ENCODE peak calls at places on chromosomes 6 and 20, in ten cellular contexts. One of them, this sample, is unnamed.

GRCh38 chr20:21968486-21968885 is 263.0 kb downstream of the PAX1 start:
- DNase-seq in neural progenitor cell: no peak
- DNase-seq in activated T-helper 1 cell treated with anti-CD3 and anti-CD28 coated beads, Interleukin-2, amount 50 U/mL, for 16 hours: no peak
- DNase-seq in substantia nigra: no peak
- DNase-seq in HS-5: no peak
- DNase-seq in aorta: no peak
- DNase-seq in endodermal cell: no peak
- DNase-seq in GM12891: no peak
- DNase-seq in right lobe of liver: no peak
- DNase-seq in KG1: no peak
- DNase-seq in this sample: no peak

GRCh38 chr20:47552996-47553395 is 51.3 kb downstream of the NCOA3 start:
- DNase-seq in activated T-helper 1 cell treated with anti-CD3 and anti-CD28 coated beads, Interleukin-2, amount 50 U/mL, for 16 hours: no peak
- DNase-seq in substantia nigra: no peak
- DNase-seq in GM12891: no peak
- DNase-seq in endodermal cell: no peak
- DNase-seq in KG1: no peak
- DNase-seq in neural progenitor cell: no peak
- DNase-seq in HS-5: no peak
- DNase-seq in aorta: no peak
- DNase-seq in right lobe of liver: no peak
- DNase-seq in this sample: no peak

GRCh38 chr6:12345694-12346058 is 55.5 kb downstream of the EDN1 start:
- DNase-seq in KG1: no peak
- DNase-seq in aorta: no peak
- DNase-seq in right lobe of liver: no peak
- DNase-seq in endodermal cell: no peak
- DNase-seq in HS-5: no peak
- DNase-seq in neural progenitor cell: no peak
- DNase-seq in GM12891: no peak
- DNase-seq in substantia nigra: no peak
- DNase-seq in activated T-helper 1 cell treated with anti-CD3 and anti-CD28 coated beads, Interleukin-2, amount 50 U/mL, for 16 hours: no peak
- DNase-seq in this sample: no peak

GRCh38 chr6:42963855-42964605 is 3.5 kb downstream of the GNMT start:
- DNase-seq in right lobe of liver: no peak
- DNase-seq in endodermal cell: peak
- DNase-seq in neural progenitor cell: peak
- DNase-seq in substantia nigra: no peak
- DNase-seq in KG1: no peak
- DNase-seq in GM12891: no peak
- DNase-seq in aorta: no peak
- DNase-seq in HS-5: no peak
- DNase-seq in activated T-helper 1 cell treated with anti-CD3 and anti-CD28 coated beads, Interleukin-2, amount 50 U/mL, for 16 hours: no peak
- DNase-seq in this sample: no peak

GRCh38 chr20:44646023-44646640 is 5.4 kb downstream of the ADA start:
- DNase-seq in activated T-helper 1 cell treated with anti-CD3 and anti-CD28 coated beads, Interleukin-2, amount 50 U/mL, for 16 hours: no peak
- DNase-seq in endodermal cell: peak
- DNase-seq in right lobe of liver: no peak
- DNase-seq in aorta: no peak
- DNase-seq in KG1: peak
- DNase-seq in HS-5: no peak
- DNase-seq in GM12891: no peak
- DNase-seq in neural progenitor cell: peak
- DNase-seq in substantia nigra: no peak
- DNase-seq in this sample: no peak

GRCh38 chr6:155188707-155189496 is 74.9 kb upstream of the CLDN20 start:
- DNase-seq in GM12891: no peak
- DNase-seq in endodermal cell: no peak
- DNase-seq in neural progenitor cell: no peak
- DNase-seq in activated T-helper 1 cell treated with anti-CD3 and anti-CD28 coated beads, Interleukin-2, amount 50 U/mL, for 16 hours: no peak
- DNase-seq in KG1: no peak
- DNase-seq in right lobe of liver: no peak
- DNase-seq in substantia nigra: no peak
- DNase-seq in HS-5: peak
- DNase-seq in aorta: no peak
- DNase-seq in this sample: no peak

GRCh38 chr6:156697224-156697623 is 80.0 kb upstream of the ARID1B start:
- DNase-seq in aorta: no peak
- DNase-seq in GM12891: no peak
- DNase-seq in right lobe of liver: no peak
- DNase-seq in endodermal cell: no peak
- DNase-seq in HS-5: no peak
- DNase-seq in substantia nigra: no peak
- DNase-seq in activated T-helper 1 cell treated with anti-CD3 and anti-CD28 coated beads, Interleukin-2, amount 50 U/mL, for 16 hours: no peak
- DNase-seq in neural progenitor cell: no peak
- DNase-seq in KG1: no peak
- DNase-seq in this sample: no peak

GRCh38 chr6:148044921-148045320 is 297.7 kb upstream of the SASH1 start:
- DNase-seq in right lobe of liver: no peak
- DNase-seq in substantia nigra: no peak
- DNase-seq in GM12891: no peak
- DNase-seq in activated T-helper 1 cell treated with anti-CD3 and anti-CD28 coated beads, Interleukin-2, amount 50 U/mL, for 16 hours: no peak
- DNase-seq in endodermal cell: no peak
- DNase-seq in neural progenitor cell: no peak
- DNase-seq in KG1: no peak
- DNase-seq in aorta: no peak
- DNase-seq in HS-5: no peak
- DNase-seq in this sample: no peak

GRCh38 chr20:38420232-38421085 is 14.7 kb downstream of the SNHG17 start:
- DNase-seq in right lobe of liver: no peak
- DNase-seq in HS-5: no peak
- DNase-seq in KG1: no peak
- DNase-seq in substantia nigra: no peak
- DNase-seq in neural progenitor cell: no peak
- DNase-seq in aorta: no peak
- DNase-seq in endodermal cell: no peak
- DNase-seq in GM12891: no peak
- DNase-seq in activated T-helper 1 cell treated with anti-CD3 and anti-CD28 coated beads, Interleukin-2, amount 50 U/mL, for 16 hours: no peak
- DNase-seq in this sample: no peak

GRCh38 chr6:4888841-4889240 is 112.6 kb downstream of the CDYL start:
- DNase-seq in right lobe of liver: no peak
- DNase-seq in endodermal cell: no peak
- DNase-seq in KG1: no peak
- DNase-seq in neural progenitor cell: no peak
- DNase-seq in HS-5: no peak
- DNase-seq in activated T-helper 1 cell treated with anti-CD3 and anti-CD28 coated beads, Interleukin-2, amount 50 U/mL, for 16 hours: no peak
- DNase-seq in GM12891: no peak
- DNase-seq in substantia nigra: no peak
- DNase-seq in aorta: no peak
- DNase-seq in this sample: no peak

GRCh38 chr6:25244865-25245264 is 34.3 kb upstream of the CARMIL1 start:
- DNase-seq in endodermal cell: no peak
- DNase-seq in aorta: no peak
- DNase-seq in HS-5: no peak
- DNase-seq in neural progenitor cell: no peak
- DNase-seq in right lobe of liver: no peak
- DNase-seq in activated T-helper 1 cell treated with anti-CD3 and anti-CD28 coated beads, Interleukin-2, amount 50 U/mL, for 16 hours: no peak
- DNase-seq in GM12891: no peak
- DNase-seq in substantia nigra: no peak
- DNase-seq in KG1: no peak
- DNase-seq in this sample: no peak

GRCh38 chr20:11502051-11502450 is 415.6 kb upstream of the BTBD3 start:
- DNase-seq in substantia nigra: no peak
- DNase-seq in GM12891: no peak
- DNase-seq in aorta: no peak
- DNase-seq in activated T-helper 1 cell treated with anti-CD3 and anti-CD28 coated beads, Interleukin-2, amount 50 U/mL, for 16 hours: no peak
- DNase-seq in KG1: no peak
- DNase-seq in HS-5: no peak
- DNase-seq in right lobe of liver: no peak
- DNase-seq in endodermal cell: no peak
- DNase-seq in neural progenitor cell: no peak
- DNase-seq in this sample: no peak

GRCh38 chr6:80217799-80218198 is 111.3 kb downstream of the BCKDHB start:
- DNase-seq in endodermal cell: no peak
- DNase-seq in HS-5: no peak
- DNase-seq in GM12891: no peak
- DNase-seq in substantia nigra: no peak
- DNase-seq in aorta: no peak
- DNase-seq in activated T-helper 1 cell treated with anti-CD3 and anti-CD28 coated beads, Interleukin-2, amount 50 U/mL, for 16 hours: no peak
- DNase-seq in KG1: no peak
- DNase-seq in neural progenitor cell: no peak
- DNase-seq in right lobe of liver: no peak
- DNase-seq in this sample: no peak

GRCh38 chr6:146593978-146594377 is 4.8 kb upstream of the ADGB start:
- DNase-seq in aorta: no peak
- DNase-seq in substantia nigra: no peak
- DNase-seq in endodermal cell: no peak
- DNase-seq in KG1: no peak
- DNase-seq in neural progenitor cell: no peak
- DNase-seq in right lobe of liver: no peak
- DNase-seq in HS-5: no peak
- DNase-seq in activated T-helper 1 cell treated with anti-CD3 and anti-CD28 coated beads, Interleukin-2, amount 50 U/mL, for 16 hours: no peak
- DNase-seq in GM12891: no peak
- DNase-seq in this sample: no peak

GRCh38 chr6:105136433-105137350 is 43.1 kb downstream of the POPDC3 start:
- DNase-seq in HS-5: peak
- DNase-seq in neural progenitor cell: peak
- DNase-seq in substantia nigra: peak
- DNase-seq in GM12891: peak
- DNase-seq in right lobe of liver: peak
- DNase-seq in KG1: no peak
- DNase-seq in activated T-helper 1 cell treated with anti-CD3 and anti-CD28 coated beads, Interleukin-2, amount 50 U/mL, for 16 hours: no peak
- DNase-seq in endodermal cell: peak
- DNase-seq in aorta: peak
- DNase-seq in this sample: peak

GRCh38 chr6:46704562-46704961 is 16.9 kb downstream of the TDRD6 start:
- DNase-seq in activated T-helper 1 cell treated with anti-CD3 and anti-CD28 coated beads, Interleukin-2, amount 50 U/mL, for 16 hours: no peak
- DNase-seq in aorta: no peak
- DNase-seq in HS-5: no peak
- DNase-seq in endodermal cell: no peak
- DNase-seq in right lobe of liver: no peak
- DNase-seq in KG1: no peak
- DNase-seq in neural progenitor cell: peak
- DNase-seq in GM12891: no peak
- DNase-seq in substantia nigra: no peak
- DNase-seq in this sample: no peak